ENCODE peak calls at places on chromosomes 16 and 17, in seven cellular contexts. X is HL-60, F is MM.1S, Q is tibial artery, B is GM23338, S is H1, K is heart left ventricle. P is an unnamed sample.

GRCh38 chr16:2783581-2784375 is 3.6 kb downstream of the PRSS33 start:
- DNase-seq in B (no peak), F (no peak), X (no peak), K (no peak), Q (no peak), S (no peak), P (no peak)

GRCh38 chr17:70599198-70599597 is 429.9 kb downstream of the KCNJ2 start:
- DNase-seq in K (no peak), X (no peak), S (no peak), B (no peak), F (no peak), Q (no peak), P (no peak)

GRCh38 chr16:27389272-27389961 is 12.6 kb upstream of the IL21R start:
- DNase-seq in Q (no peak), B (no peak), F (peak), K (no peak), S (no peak), X (no peak), P (no peak)

GRCh38 chr17:32323046-32323445 is 18.9 kb downstream of the C17orf75 start:
- DNase-seq in X (no peak), B (no peak), K (no peak), S (no peak), F (no peak), Q (no peak), P (no peak)

GRCh38 chr16:22948058-22948602 is 134.2 kb downstream of the HS3ST2 start:
- DNase-seq in B (peak), K (no peak), Q (no peak), F (no peak), S (peak), X (peak), P (no peak)

GRCh38 chr16:77043076-77043475 is 147.9 kb upstream of the MON1B start:
- DNase-seq in Q (no peak), B (peak), K (no peak), F (peak), S (no peak), X (no peak), P (no peak)

GRCh38 chr16:67877064-67877463 is 4.2 kb downstream of the EDC4 start:
- DNase-seq in F (no peak), B (no peak), Q (no peak), K (no peak), X (no peak), S (no peak), P (no peak)

GRCh38 chr17:66829883-66830282 is 5.0 kb upstream of the CACNG5 start:
- DNase-seq in X (no peak), F (no peak), B (peak), K (no peak), S (no peak), Q (no peak), P (no peak)

GRCh38 chr17:35127751-35128514 is 6.5 kb downstream of the FNDC8 start:
- DNase-seq in B (no peak), X (no peak), K (peak), Q (peak), F (no peak), S (no peak), P (no peak)

DNA sequence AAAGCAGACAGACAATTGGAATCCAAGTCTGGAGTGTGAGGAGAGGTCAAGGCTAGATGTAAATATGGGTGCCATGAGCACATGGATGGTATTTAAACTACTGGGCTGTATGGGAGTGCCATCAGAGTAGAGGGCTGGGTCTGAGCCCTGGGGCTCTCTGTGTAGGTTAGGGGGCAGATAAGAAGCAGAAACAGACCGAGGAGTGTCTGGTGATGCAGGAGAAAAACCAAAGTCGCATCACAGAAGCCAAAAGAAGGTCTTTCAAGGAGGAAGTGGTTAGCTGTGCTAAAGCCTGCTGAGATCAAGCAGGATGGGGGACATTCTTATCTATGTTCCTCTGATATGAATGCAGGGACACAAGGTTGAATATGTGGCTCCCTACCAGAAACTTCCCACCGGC is 1.9 kb downstream of the TSEN54 start:
- DNase-seq in X (peak), Q (no peak), F (no peak), K (no peak), B (no peak), S (no peak), P (no peak)
- H3K27ac ChIP-seq in X (no peak), Q (no peak), F (no peak), K (no peak), B (no peak), S (no peak), P (no peak)

GRCh38 chr16:19411298-19411697 is 6.4 kb upstream of the TMC5 start:
- DNase-seq in K (no peak), F (no peak), X (no peak), S (no peak), B (no peak), Q (no peak), P (no peak)

GRCh38 chr16:19406891-19407491 is 10.7 kb upstream of the TMC5 start:
- DNase-seq in K (no peak), S (no peak), B (no peak), F (no peak), X (no peak), Q (no peak), P (no peak)

GRCh38 chr16:19415461-19415860 is 2.2 kb upstream of the TMC5 start:
- DNase-seq in K (no peak), F (no peak), X (no peak), B (no peak), S (no peak), Q (no peak), P (no peak)

GRCh38 chr16:19415918-19416317 is 1.8 kb upstream of the TMC5 start:
- DNase-seq in X (no peak), Q (no peak), B (no peak), F (no peak), K (no peak), S (no peak), P (no peak)

GRCh38 chr16:19410435-19411153 is 7.1 kb upstream of the TMC5 start:
- DNase-seq in B (peak), F (peak), S (peak), K (no peak), X (no peak), Q (peak), P (no peak)
- H3K27ac ChIP-seq in B (no peak), F (peak), S (no peak), K (no peak), X (no peak), Q (no peak), P (no peak)

GRCh38 chr17:68161644-68162428 is 86.0 kb upstream of the AMZ2 start:
- DNase-seq in X (no peak), B (no peak), Q (no peak), K (peak), S (no peak), F (no peak), P (no peak)
- H3K27ac ChIP-seq in X (no peak), B (no peak), Q (no peak), K (peak), S (no peak), F (no peak), P (no peak)

DNA sequence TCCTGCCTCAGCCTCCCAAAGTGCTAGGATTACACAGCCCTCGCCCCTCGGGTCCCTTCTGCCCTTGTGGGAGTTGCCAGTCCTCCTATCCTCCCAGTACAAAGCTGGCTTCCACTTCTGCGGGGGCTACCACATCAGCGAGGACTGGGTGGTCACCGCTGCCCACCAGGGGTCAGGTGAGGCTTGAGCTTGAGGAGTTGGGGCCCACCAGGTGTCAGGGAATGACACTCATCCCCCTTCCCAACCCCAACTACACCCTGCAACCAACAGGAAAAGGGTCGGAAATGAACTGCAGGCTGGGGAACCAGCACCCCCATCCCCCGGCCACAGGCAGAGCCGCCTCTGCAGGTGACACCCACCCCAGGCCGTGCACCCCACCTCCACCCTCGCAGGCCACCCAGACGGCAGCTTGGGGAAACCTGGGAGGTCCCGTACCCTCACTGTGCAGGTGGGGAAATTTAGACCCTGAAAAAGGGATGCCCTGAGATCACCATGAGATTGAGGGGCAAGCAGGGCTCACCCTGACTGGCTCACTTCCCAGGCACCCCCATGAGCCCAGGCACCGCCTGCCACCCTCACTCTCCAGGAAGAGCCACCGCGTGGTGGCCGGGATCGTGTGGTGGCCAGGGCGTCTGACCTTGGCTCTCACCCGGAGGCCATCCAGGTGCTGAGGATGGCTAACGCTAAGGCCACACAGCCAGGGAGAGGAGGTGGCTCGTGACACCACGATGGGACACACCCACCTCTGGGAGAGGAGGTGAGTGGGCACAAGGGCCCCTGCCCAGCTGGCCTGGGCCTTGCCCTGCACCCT is 8.0 kb downstream of the CTRB1 start:
- DNase-seq in X (no peak), Q (no peak), B (peak), S (no peak), F (no peak), K (no peak), P (no peak)
- H3K27ac ChIP-seq in X (no peak), Q (no peak), B (peak), S (no peak), F (no peak), K (no peak), P (no peak)

GRCh38 chr16:9072806-9073341 is 18.6 kb upstream of the HAPSTR1 start:
- DNase-seq in X (no peak), Q (no peak), K (no peak), B (no peak), F (peak), S (no peak), P (no peak)

GRCh38 chr16:9070295-9070694 is 21.1 kb upstream of the HAPSTR1 start:
- DNase-seq in S (no peak), Q (no peak), B (no peak), X (no peak), F (no peak), K (no peak), P (no peak)

GRCh38 chr16:9079430-9079812 is 12.0 kb upstream of the HAPSTR1 start:
- DNase-seq in B (no peak), S (no peak), Q (no peak), K (no peak), F (no peak), X (no peak), P (no peak)

GRCh38 chr16:9077001-9077809 is 14.2 kb upstream of the HAPSTR1 start:
- DNase-seq in S (no peak), X (peak), K (no peak), B (no peak), Q (no peak), F (peak), P (no peak)

GRCh38 chr16:9075299-9076071 is 16.0 kb upstream of the HAPSTR1 start:
- DNase-seq in Q (no peak), F (no peak), K (no peak), B (no peak), X (no peak), S (no peak), P (no peak)
- H3K27ac ChIP-seq in Q (no peak), F (peak), K (no peak), B (no peak), X (no peak), S (no peak), P (no peak)

DNA sequence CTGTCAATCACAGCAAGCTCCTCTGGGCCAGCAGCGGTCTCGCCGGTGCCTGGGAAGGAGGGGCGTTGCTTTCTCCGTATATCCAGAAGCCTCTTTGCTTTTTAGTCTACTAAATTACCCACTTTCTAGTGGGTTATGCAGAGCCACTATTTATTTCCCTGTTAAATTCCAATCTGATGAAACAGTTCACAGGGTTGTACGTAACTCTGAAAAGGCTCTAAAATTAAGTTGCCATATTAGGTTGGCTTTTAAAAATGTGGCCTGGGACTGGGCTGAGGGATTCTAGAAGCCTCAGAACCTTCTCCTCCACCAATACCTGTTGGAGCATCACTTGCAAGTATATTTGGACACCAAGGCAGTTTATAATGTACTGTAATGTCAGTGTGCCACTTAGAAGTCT is 27.2 kb downstream of the MARCHF10 start:
- DNase-seq in B (no peak), F (no peak), K (no peak), X (no peak), Q (no peak), S (no peak), P (no peak)
- H3K27ac ChIP-seq in B (no peak), F (no peak), K (no peak), X (no peak), Q (no peak), S (no peak), P (no peak)

DNA sequence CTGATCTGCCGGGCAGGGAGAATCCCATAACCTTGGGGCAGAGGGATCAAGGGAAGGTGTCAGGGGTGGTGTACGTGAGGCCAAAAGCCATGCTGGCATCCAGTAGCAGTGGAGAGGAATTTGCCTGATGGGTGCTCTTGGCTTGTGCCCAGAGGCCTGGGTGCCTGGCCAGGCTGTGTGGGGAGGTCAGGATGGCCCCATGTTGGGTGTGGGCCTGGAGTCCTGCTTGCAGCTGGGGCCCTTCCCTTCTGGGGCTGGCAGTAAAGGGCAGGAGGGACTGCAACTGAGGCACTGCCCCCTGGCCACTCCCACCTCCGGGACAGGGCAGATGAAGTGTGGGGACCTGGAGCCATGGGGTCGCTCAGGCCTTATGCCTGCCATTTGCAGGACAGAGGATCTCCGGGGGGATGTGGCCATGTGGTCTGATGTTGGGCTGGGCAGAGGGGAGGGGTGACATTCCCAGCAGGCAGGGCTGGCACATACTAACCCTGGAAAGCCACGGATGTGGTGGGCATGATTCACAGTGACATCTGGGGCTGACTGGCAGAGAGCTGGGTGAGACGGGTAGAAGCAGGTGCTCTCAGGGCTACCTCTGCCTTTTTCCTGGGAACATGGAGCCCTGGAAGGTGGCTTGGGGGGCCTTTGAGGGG is 3.5 kb downstream of the FMNL1 start:
- DNase-seq in S (no peak), Q (no peak), F (peak), X (peak), K (no peak), B (no peak), P (no peak)
- H3K27ac ChIP-seq in S (no peak), Q (no peak), F (peak), X (peak), K (peak), B (no peak), P (peak)

P was measured in substantia nigra.